ENCODE peak calls at places on chromosome 12, in seven cellular contexts. P is HepG2, V is prostate gland, N is vagina, F is suprapubic skin, Z is breast epithelium, U is HCT116. M is an unnamed sample. For H3K4me1, the result is how much of the 10 kb centered on the place peaks cover.

GRCh38 chr12:123092866-123093265 is 58.0 kb downstream of the PITPNM2 start:
- DNase-seq in P (no peak), V (no peak), N (no peak), F (no peak), Z (no peak), U (no peak), M (no peak)

GRCh38 chr12:125015680-125016310 is 22.4 kb downstream of the BRI3BP start:
- DNase-seq in P (no peak), V (no peak), N (no peak), F (no peak), Z (no peak), U (no peak), M (no peak)

GRCh38 chr12:24519759-24520158 is 429.1 kb downstream of the BCAT1 start:
- DNase-seq in P (no peak), V (no peak), N (no peak), F (no peak), Z (no peak), U (no peak), M (no peak)

GRCh38 chr12:11834104-11834812 is 184.8 kb downstream of the ETV6 start:
- DNase-seq in P (no peak), V (no peak), N (no peak), F (no peak), Z (no peak), U (no peak), M (no peak)

GRCh38 chr12:33710548-33710947 is 270.9 kb upstream of the SYT10 start:
- DNase-seq in P (no peak), V (no peak), N (no peak), F (no peak), Z (no peak), U (no peak), M (no peak)

GRCh38 chr12:7289743-7290142 is 14.1 kb upstream of the ACSM4 start:
- DNase-seq in P (no peak), V (no peak), N (no peak), F (no peak), Z (no peak), U (peak), M (no peak)

GRCh38 chr12:76264617-76265016 is 83.6 kb downstream of the BBS10 start:
- DNase-seq in P (no peak), V (peak), N (no peak), F (no peak), Z (no peak), U (no peak), M (no peak)

GRCh38 chr12:47015381-47015780 is 64.0 kb upstream of the PCED1B start:
- DNase-seq in P (no peak), V (no peak), N (no peak), F (no peak), Z (no peak), U (no peak), M (no peak)

GRCh38 chr12:107304588-107305532 is 211.5 kb upstream of the CRY1 start:
- DNase-seq in P (no peak), V (no peak), N (no peak), F (no peak), Z (no peak), U (no peak), M (no peak)

GRCh38 chr12:6276936-6277615 is 33.4 kb upstream of the PLEKHG6 start:
- DNase-seq in P (no peak), V (no peak), N (no peak), F (no peak), Z (no peak), U (no peak), M (peak)

GRCh38 chr12:94813314-94813713 is 163.0 kb upstream of the TMCC3 start:
- DNase-seq in P (no peak), V (no peak), N (no peak), F (no peak), Z (no peak), U (no peak), M (no peak)

GRCh38 chr12:7679251-7680045 is 13.7 kb upstream of the APOBEC1 start:
- DNase-seq in P (no peak), V (no peak), N (no peak), F (no peak), Z (no peak), U (no peak), M (no peak)

GRCh38 chr12:22333751-22334695 is 484 bp downstream of the ST8SIA1 start:
- DNase-seq in P (no peak), V (peak), N (no peak), F (no peak), Z (no peak), U (no peak), M (peak)

GRCh38 chr12:91954326-91954725 is 191.3 kb downstream of the BTG1 start:
- DNase-seq in P (no peak), V (peak), N (no peak), F (no peak), Z (no peak), U (no peak), M (no peak)

GRCh38 chr12:56216461-56216860 is 5.3 kb downstream of the RNF41 start:
- DNase-seq in P (no peak), V (peak), N (no peak), F (no peak), Z (no peak), U (no peak), M (no peak)

GRCh38 chr12:57764662-57765002 is 2.2 kb downstream of the CYP27B1 start:
- DNase-seq in P (no peak), V (no peak), N (no peak), F (no peak), Z (no peak), U (no peak), M (no peak)

GRCh38 chr12:112148031-112148513 is 22.7 kb downstream of the TRAFD1 start:
- DNase-seq in P (no peak), V (no peak), N (no peak), F (no peak), Z (no peak), U (no peak), M (no peak)

GRCh38 chr12:120797677-120798642 is 72.3 kb downstream of the ACADS start:
- DNase-seq in P (no peak), V (no peak), N (no peak), F (no peak), Z (no peak), U (no peak), M (no peak)

GRCh38 chr12:108495054-108495453 is 20.0 kb upstream of the FICD start:
- DNase-seq in P (peak), V (no peak), N (no peak), F (no peak), Z (no peak), U (peak), M (no peak)

GRCh38 chr12:82144505-82144904 is 213.7 kb downstream of the CCDC59 start:
- DNase-seq in P (no peak), V (no peak), N (no peak), F (no peak), Z (no peak), U (peak), M (no peak)

GRCh38 chr12:74980510-74980909 is 229.1 kb downstream of the KCNC2 start:
- DNase-seq in P (no peak), V (peak), N (no peak), F (no peak), Z (no peak), U (no peak), M (no peak)

GRCh38 chr12:64104376-64104775 is 117.7 kb downstream of the KICS2 start:
- DNase-seq in P (no peak), V (peak), N (no peak), F (no peak), Z (peak), U (no peak), M (peak)

GRCh38 chr12:9895215-9895971 is 14.1 kb downstream of the KLRF2 start:
- DNase-seq in P (no peak), V (no peak), N (no peak), F (no peak), Z (no peak), U (no peak), M (no peak)

GRCh38 chr12:101570022-101570421 is 24.7 kb upstream of the MYBPC1 start:
- DNase-seq in P (peak), V (peak), N (no peak), F (no peak), Z (no peak), U (no peak), M (no peak)

GRCh38 chr12:74455429-74455828 is 82.2 kb upstream of the ATXN7L3B start:
- DNase-seq in P (no peak), V (no peak), N (no peak), F (no peak), Z (no peak), U (no peak), M (no peak)

GRCh38 chr12:62882696-62883095 is 52.3 kb downstream of the PPM1H start:
- DNase-seq in P (no peak), V (no peak), N (no peak), F (no peak), Z (no peak), U (no peak), M (no peak)

GRCh38 chr12:6104027-6104426 is 20.4 kb downstream of the VWF start:
- DNase-seq in P (no peak), V (no peak), N (no peak), F (no peak), Z (no peak), U (no peak), M (no peak)

GRCh38 chr12:7929069-7929792 is 6.8 kb downstream of the SLC2A3 start:
- DNase-seq in P (no peak), V (no peak), N (no peak), F (no peak), Z (no peak), U (no peak), M (no peak)

DNA sequence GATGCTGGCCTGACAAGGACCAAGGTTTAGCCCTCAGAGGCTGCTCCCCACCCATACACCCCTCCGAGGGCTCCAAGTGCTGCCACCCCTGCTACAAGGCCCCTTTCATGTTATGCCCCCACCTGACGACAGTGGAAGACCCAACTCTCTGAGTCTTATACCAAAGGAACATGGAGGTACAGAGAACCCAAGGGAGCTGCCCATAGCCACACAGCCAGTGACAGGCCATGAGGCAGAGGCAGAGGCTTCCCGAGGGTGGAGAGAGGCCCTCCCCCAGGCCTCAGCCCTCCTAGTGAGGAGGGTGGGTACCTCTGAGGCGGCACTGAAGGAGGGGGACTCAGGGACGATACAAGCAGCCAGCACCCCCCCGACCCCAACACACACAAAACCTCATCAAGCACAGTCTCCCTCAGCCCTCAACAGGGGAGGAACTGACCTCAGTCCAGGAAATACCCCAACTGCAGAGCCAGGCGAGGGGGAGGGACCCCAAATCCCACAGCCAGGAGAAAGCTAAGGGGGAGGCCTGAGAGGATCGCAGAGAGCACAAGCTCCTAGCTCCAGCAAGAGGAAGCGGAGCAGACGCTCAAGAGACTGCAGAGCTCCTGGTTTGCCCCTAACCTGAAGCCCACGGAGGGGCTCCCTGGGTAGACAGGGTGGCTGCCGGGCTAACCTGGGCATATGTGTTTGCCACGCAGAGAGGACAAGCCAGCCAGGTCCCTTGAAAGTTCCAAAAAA is 36.9 kb downstream of the ANAPC7 start:
- DNase-seq in P (no peak), V (no peak), N (no peak), F (no peak), Z (no peak), U (no peak), M (no peak)
- H3K4me1 ChIP-seq in P (under half), V (under half), N (under half), F (under half), Z (under half), U (under half), M (under half)

GRCh38 chr12:49092086-49092815 is 2.4 kb downstream of the DHH start:
- DNase-seq in P (peak), V (no peak), N (no peak), F (no peak), Z (no peak), U (no peak), M (no peak)
- TF ChIP-seq POLR2AphosphoS5 in P (no peak), V (no peak), N (no peak), F (no peak), Z (no peak), U (no peak), M (no peak)

DNA sequence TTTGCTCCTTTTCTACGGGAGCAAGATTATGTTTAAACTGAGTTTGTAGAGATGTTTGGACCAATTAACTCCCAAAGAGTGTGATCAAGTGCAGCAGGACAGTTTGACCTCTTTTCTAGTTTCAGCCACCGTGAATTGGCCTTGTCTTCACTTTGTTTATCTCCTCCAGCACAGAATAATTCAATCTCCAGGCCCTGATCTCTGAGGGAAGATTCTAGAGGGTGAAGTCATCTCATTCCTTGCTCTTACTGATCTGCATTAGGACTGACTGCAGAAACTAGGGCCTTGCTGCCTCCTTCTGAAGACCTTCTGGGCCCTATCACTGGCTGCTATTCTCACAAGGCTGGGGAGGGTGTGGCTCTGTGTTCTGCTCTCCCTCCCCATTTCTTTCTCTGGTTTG is 29.3 kb downstream of the C12orf75 start:
- DNase-seq in P (no peak), V (no peak), N (no peak), F (no peak), Z (no peak), U (no peak), M (no peak)
- H3K4me1 ChIP-seq in P (under half), V (under half), N (under half), F (under half), Z (under half), U (under half), M (under half)

DNA sequence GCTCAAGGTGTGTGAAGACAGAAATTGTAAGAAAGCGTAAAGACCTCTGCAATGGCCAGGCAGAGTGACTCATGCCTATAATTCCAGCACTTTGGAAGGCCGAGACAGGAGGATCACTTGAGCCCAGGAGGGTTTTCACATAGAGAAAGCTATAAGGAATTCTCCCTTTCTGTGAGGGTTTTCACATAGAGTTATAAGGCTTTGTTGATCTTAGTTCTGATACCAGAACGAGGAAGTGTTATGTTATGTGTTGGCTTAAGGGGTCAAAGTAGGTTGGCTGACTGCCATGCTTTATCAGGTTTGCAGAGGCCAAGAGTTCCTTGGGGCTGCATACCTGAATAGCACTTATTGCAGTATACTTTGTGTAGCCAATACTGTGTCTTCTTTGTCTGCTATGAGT is 139.1 kb downstream of the ERC1 start:
- DNase-seq in P (peak), V (no peak), N (no peak), F (no peak), Z (no peak), U (peak), M (no peak)
- TF ChIP-seq POLR2AphosphoS5 in P (no peak), V (no peak), N (no peak), F (no peak), Z (no peak), U (peak), M (no peak)

GRCh38 chr12:132497514-132498405 is 7.8 kb downstream of the FBRSL1 start:
- DNase-seq in P (no peak), V (no peak), N (no peak), F (no peak), Z (no peak), U (no peak), M (no peak)

GRCh38 chr12:132495165-132495544 is 5.2 kb downstream of the FBRSL1 start:
- DNase-seq in P (no peak), V (no peak), N (no peak), F (no peak), Z (no peak), U (no peak), M (no peak)

GRCh38 chr12:132496270-132496669 is 6.3 kb downstream of the FBRSL1 start:
- DNase-seq in P (no peak), V (no peak), N (no peak), F (no peak), Z (no peak), U (no peak), M (no peak)

GRCh38 chr12:132495629-132496207 is 5.8 kb downstream of the FBRSL1 start:
- DNase-seq in P (no peak), V (no peak), N (no peak), F (no peak), Z (no peak), U (no peak), M (no peak)

GRCh38 chr12:132496710-132497109 is 6.8 kb downstream of the FBRSL1 start:
- DNase-seq in P (no peak), V (no peak), N (no peak), F (no peak), Z (no peak), U (no peak), M (no peak)
- H3K4me1 ChIP-seq in P (half or more), V (half or more), N (half or more), F (half or more), Z (half or more), U (under half), M (half or more)

GRCh38 chr12:31324845-31325523 is 966 bp downstream of the SINHCAF start:
- DNase-seq in P (no peak), V (peak), N (no peak), F (peak), Z (peak), U (no peak), M (peak)

GRCh38 chr12:31324116-31324844 is 1.7 kb downstream of the SINHCAF start:
- DNase-seq in P (peak), V (peak), N (no peak), F (peak), Z (peak), U (peak), M (peak)

GRCh38 chr12:31323466-31324115 is 2.4 kb downstream of the SINHCAF start:
- DNase-seq in P (no peak), V (peak), N (no peak), F (peak), Z (no peak), U (no peak), M (peak)

GRCh38 chr12:31321565-31322228 is 4.3 kb downstream of the SINHCAF start:
- DNase-seq in P (no peak), V (no peak), N (no peak), F (no peak), Z (no peak), U (no peak), M (no peak)

DNA sequence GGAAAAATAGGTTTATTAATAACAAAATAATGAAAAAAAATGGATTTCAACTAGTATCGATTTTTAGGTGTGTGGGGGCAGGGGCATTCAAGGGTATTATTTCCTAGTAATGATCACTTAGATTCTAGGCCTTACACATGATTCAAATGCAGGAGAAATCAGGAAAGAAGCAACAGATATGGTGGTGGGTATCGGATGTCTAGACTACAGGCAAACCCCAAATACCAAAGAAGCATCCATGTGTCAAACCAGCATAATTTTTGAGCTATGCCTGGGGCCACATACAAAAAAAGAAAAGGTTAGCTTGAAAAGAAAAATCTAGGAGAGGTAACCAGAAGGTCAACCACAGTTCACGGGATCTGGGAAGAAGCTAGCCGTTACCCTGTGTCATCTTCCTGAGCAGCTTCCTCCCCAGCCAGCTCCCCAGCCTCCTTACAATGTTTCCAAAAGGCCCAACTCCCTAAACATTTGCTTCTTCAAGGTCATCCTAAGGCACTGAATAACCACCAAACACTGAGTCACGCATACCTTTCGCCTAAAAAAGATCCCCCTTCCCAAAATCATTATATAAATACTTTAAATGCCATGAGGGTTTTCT is 3.2 kb downstream of the SINHCAF start:
- DNase-seq in P (no peak), V (peak), N (no peak), F (no peak), Z (no peak), U (no peak), M (no peak)
- TF ChIP-seq POLR2AphosphoS5 in P (no peak), V (peak), N (no peak), F (no peak), Z (no peak), U (no peak), M (no peak)

M was measured in sigmoid colon.